ENCODE peak calls at places on chromosomes 12 and 14, in nine cellular contexts. One of them, this sample, is unnamed.

GRCh38 chr14:64800000-64800399 is 79.7 kb downstream of the SPTB start:
- DNase-seq in stomach: peak; percentile 41
- DNase-seq in tibial artery: no peak
- DNase-seq in AG10803: peak; percentile 54
- DNase-seq in AG04450: no peak
- DNase-seq in lower lobe of right lung: peak; percentile 58
- DNase-seq in uterus: no peak
- DNase-seq in heart left ventricle: peak; percentile 46
- DNase-seq in AG04449: no peak
- DNase-seq in this sample: peak; percentile 55

GRCh38 chr12:49187184-49187583 is 1.7 kb downstream of the TUBA1A start:
- DNase-seq in stomach: no peak
- DNase-seq in tibial artery: peak; percentile 74
- DNase-seq in AG10803: peak; percentile 72
- DNase-seq in AG04450: no peak
- DNase-seq in lower lobe of right lung: no peak
- DNase-seq in uterus: peak; percentile 60
- DNase-seq in heart left ventricle: peak; percentile 69
- DNase-seq in AG04449: no peak
- DNase-seq in this sample: no peak

GRCh38 chr14:64673748-64674147 is 30.5 kb upstream of the PLEKHG3 start:
- DNase-seq in stomach: no peak
- DNase-seq in tibial artery: no peak
- DNase-seq in AG10803: peak; percentile 8
- DNase-seq in AG04450: no peak
- DNase-seq in lower lobe of right lung: peak; percentile 68
- DNase-seq in uterus: no peak
- DNase-seq in heart left ventricle: no peak
- DNase-seq in AG04449: no peak
- DNase-seq in this sample: peak; percentile 39

GRCh38 chr12:105278043-105278697 is 42.2 kb upstream of the APPL2 start:
- DNase-seq in stomach: peak; percentile 31
- DNase-seq in tibial artery: no peak
- DNase-seq in AG10803: peak; percentile 54
- DNase-seq in AG04450: no peak
- DNase-seq in lower lobe of right lung: no peak
- DNase-seq in uterus: no peak
- DNase-seq in heart left ventricle: no peak
- DNase-seq in AG04449: no peak
- DNase-seq in this sample: no peak

GRCh38 chr12:113222730-113223531 is 1.7 kb downstream of the TPCN1 start:
- DNase-seq in stomach: peak; percentile 74
- DNase-seq in tibial artery: peak; percentile 92
- DNase-seq in AG10803: peak; percentile 88
- DNase-seq in AG04450: peak; percentile 77
- DNase-seq in lower lobe of right lung: no peak
- DNase-seq in uterus: peak; percentile 54
- DNase-seq in heart left ventricle: peak; percentile 77
- DNase-seq in AG04449: no peak
- DNase-seq in this sample: peak; percentile 83

GRCh38 chr12:81998761-81999378 is 239.7 kb upstream of the PPFIA2 start:
- DNase-seq in stomach: no peak
- DNase-seq in tibial artery: no peak
- DNase-seq in AG10803: no peak
- DNase-seq in AG04450: no peak
- DNase-seq in lower lobe of right lung: no peak
- DNase-seq in uterus: no peak
- DNase-seq in heart left ventricle: no peak
- DNase-seq in AG04449: no peak
- DNase-seq in this sample: no peak

GRCh38 chr12:44287545-44287944 is 451.7 kb downstream of the TMEM117 start:
- DNase-seq in stomach: no peak
- DNase-seq in tibial artery: no peak
- DNase-seq in AG10803: peak; percentile 37
- DNase-seq in AG04450: no peak
- DNase-seq in lower lobe of right lung: no peak
- DNase-seq in uterus: no peak
- DNase-seq in heart left ventricle: no peak
- DNase-seq in AG04449: peak; percentile 1
- DNase-seq in this sample: no peak

GRCh38 chr14:26709019-26709418 is 111.2 kb upstream of the NOVA1 start:
- DNase-seq in stomach: no peak
- DNase-seq in tibial artery: no peak
- DNase-seq in AG10803: peak; percentile 3
- DNase-seq in AG04450: no peak
- DNase-seq in lower lobe of right lung: no peak
- DNase-seq in uterus: no peak
- DNase-seq in heart left ventricle: no peak
- DNase-seq in AG04449: no peak
- DNase-seq in this sample: no peak

GRCh38 chr14:68363841-68364711 is 428.8 kb downstream of the ZFP36L1 start:
- DNase-seq in stomach: no peak
- DNase-seq in tibial artery: peak; percentile 80
- DNase-seq in AG10803: no peak
- DNase-seq in AG04450: no peak
- DNase-seq in lower lobe of right lung: peak; percentile 72
- DNase-seq in uterus: peak; percentile 35
- DNase-seq in heart left ventricle: peak; percentile 44
- DNase-seq in AG04449: no peak
- DNase-seq in this sample: peak; percentile 47

GRCh38 chr12:9036227-9036626 is 46.9 kb downstream of the KLRG1 start:
- DNase-seq in stomach: no peak
- DNase-seq in tibial artery: no peak
- DNase-seq in AG10803: no peak
- DNase-seq in AG04450: no peak
- DNase-seq in lower lobe of right lung: no peak
- DNase-seq in uterus: no peak
- DNase-seq in heart left ventricle: no peak
- DNase-seq in AG04449: no peak
- DNase-seq in this sample: no peak

GRCh38 chr14:54756656-54757392 is 145.8 kb downstream of the GCH1 start:
- DNase-seq in stomach: no peak
- DNase-seq in tibial artery: peak; percentile 32
- DNase-seq in AG10803: peak; percentile 33
- DNase-seq in AG04450: no peak
- DNase-seq in lower lobe of right lung: no peak
- DNase-seq in uterus: no peak
- DNase-seq in heart left ventricle: no peak
- DNase-seq in AG04449: no peak
- DNase-seq in this sample: no peak

GRCh38 chr12:59452746-59453145 is 143.1 kb upstream of the SLC16A7 start:
- DNase-seq in stomach: no peak
- DNase-seq in tibial artery: no peak
- DNase-seq in AG10803: peak; percentile 62
- DNase-seq in AG04450: no peak
- DNase-seq in lower lobe of right lung: no peak
- DNase-seq in uterus: no peak
- DNase-seq in heart left ventricle: no peak
- DNase-seq in AG04449: no peak
- DNase-seq in this sample: no peak

GRCh38 chr14:79166171-79166570 is 996.0 kb downstream of the NRXN3 start:
- DNase-seq in stomach: no peak
- DNase-seq in tibial artery: no peak
- DNase-seq in AG10803: no peak
- DNase-seq in AG04450: no peak
- DNase-seq in lower lobe of right lung: no peak
- DNase-seq in uterus: no peak
- DNase-seq in heart left ventricle: no peak
- DNase-seq in AG04449: no peak
- DNase-seq in this sample: no peak

GRCh38 chr12:116196226-116196625 is 81.3 kb downstream of the MED13L start:
- DNase-seq in stomach: no peak
- DNase-seq in tibial artery: no peak
- DNase-seq in AG10803: no peak
- DNase-seq in AG04450: no peak
- DNase-seq in lower lobe of right lung: no peak
- DNase-seq in uterus: no peak
- DNase-seq in heart left ventricle: no peak
- DNase-seq in AG04449: no peak
- DNase-seq in this sample: no peak

GRCh38 chr14:54776361-54777001 is 126.1 kb downstream of the GCH1 start:
- DNase-seq in stomach: no peak
- DNase-seq in tibial artery: peak; percentile 77
- DNase-seq in AG10803: peak; percentile 79
- DNase-seq in AG04450: peak; percentile 15
- DNase-seq in lower lobe of right lung: peak; percentile 76
- DNase-seq in uterus: no peak
- DNase-seq in heart left ventricle: peak; percentile 65
- DNase-seq in AG04449: no peak
- DNase-seq in this sample: peak; percentile 77

GRCh38 chr12:15393037-15393436 is 70.7 kb downstream of the PTPRO start:
- DNase-seq in stomach: no peak
- DNase-seq in tibial artery: no peak
- DNase-seq in AG10803: no peak
- DNase-seq in AG04450: no peak
- DNase-seq in lower lobe of right lung: no peak
- DNase-seq in uterus: no peak
- DNase-seq in heart left ventricle: no peak
- DNase-seq in AG04449: no peak
- DNase-seq in this sample: no peak

GRCh38 chr12:79233341-79233761 is 368.8 kb downstream of the SYT1 start:
- DNase-seq in stomach: no peak
- DNase-seq in tibial artery: no peak
- DNase-seq in AG10803: no peak
- DNase-seq in AG04450: no peak
- DNase-seq in lower lobe of right lung: no peak
- DNase-seq in uterus: no peak
- DNase-seq in heart left ventricle: no peak
- DNase-seq in AG04449: no peak
- DNase-seq in this sample: no peak

GRCh38 chr14:55052259-55052930 is 948 bp downstream of the MAPK1IP1L start:
- DNase-seq in stomach: no peak
- DNase-seq in tibial artery: no peak
- DNase-seq in AG10803: peak; percentile 37
- DNase-seq in AG04450: no peak
- DNase-seq in lower lobe of right lung: no peak
- DNase-seq in uterus: no peak
- DNase-seq in heart left ventricle: no peak
- DNase-seq in AG04449: no peak
- DNase-seq in this sample: no peak

DNA sequence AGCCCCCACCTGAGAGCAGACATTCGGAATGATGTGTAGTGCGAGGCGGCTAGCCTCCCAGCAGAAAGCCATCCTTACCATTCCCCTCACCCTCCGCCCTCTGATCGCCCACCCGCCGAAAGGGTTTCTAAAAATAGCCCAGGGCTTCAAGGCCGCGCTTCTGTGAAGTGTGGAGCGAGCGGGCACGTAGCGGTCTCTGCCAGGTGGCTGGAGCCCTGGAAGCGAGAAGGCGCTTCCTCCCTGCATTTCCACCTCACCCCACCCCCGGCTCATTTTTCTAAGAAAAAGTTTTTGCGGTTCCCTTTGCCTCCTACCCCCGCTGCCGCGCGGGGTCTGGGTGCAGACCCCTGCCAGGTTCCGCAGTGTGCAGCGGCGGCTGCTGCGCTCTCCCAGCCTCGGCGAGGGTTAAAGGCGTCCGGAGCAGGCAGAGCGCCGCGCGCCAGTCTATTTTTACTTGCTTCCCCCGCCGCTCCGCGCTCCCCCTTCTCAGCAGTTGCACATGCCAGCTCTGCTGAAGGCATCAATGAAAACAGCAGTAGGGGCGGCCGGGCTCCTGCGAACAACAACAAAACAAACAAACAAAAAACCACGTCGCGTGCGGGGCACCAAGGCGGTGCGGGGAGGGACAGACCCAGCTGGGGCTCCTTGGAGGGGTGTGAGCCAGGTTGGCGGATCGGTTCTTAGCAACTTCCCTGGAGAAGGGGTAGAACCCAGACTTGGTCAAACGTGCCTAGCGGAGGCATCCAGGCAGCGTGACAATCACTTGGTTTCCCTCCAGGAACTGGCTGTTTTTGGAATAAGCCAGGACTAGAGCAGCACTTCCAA is 2.4 kb downstream of the PRMT8 start:
- DNase-seq in stomach: no peak
- DNase-seq in tibial artery: no peak
- DNase-seq in AG10803: no peak
- DNase-seq in AG04450: no peak
- DNase-seq in lower lobe of right lung: no peak
- DNase-seq in uterus: no peak
- DNase-seq in heart left ventricle: peak; percentile 32
- DNase-seq in AG04449: no peak
- DNase-seq in this sample: no peak
- H3K4me3 ChIP-seq in stomach: no peak overlapping the region
- H3K4me3 ChIP-seq in tibial artery: no peak overlapping the region
- H3K4me3 ChIP-seq in AG10803: no peak overlapping the region
- H3K4me3 ChIP-seq in AG04450: no peak overlapping the region
- H3K4me3 ChIP-seq in lower lobe of right lung: no peak overlapping the region
- H3K4me3 ChIP-seq in uterus: no peak overlapping the region
- H3K4me3 ChIP-seq in heart left ventricle: peak overlapping the region; percentile 46
- H3K4me3 ChIP-seq in AG04449: no peak overlapping the region
- H3K4me3 ChIP-seq in this sample: no peak overlapping the region

GRCh38 chr12:6952860-6953416 is 1.8 kb downstream of the PTPN6 start:
- DNase-seq in stomach: no peak
- DNase-seq in tibial artery: no peak
- DNase-seq in AG10803: no peak
- DNase-seq in AG04450: no peak
- DNase-seq in lower lobe of right lung: no peak
- DNase-seq in uterus: no peak
- DNase-seq in heart left ventricle: no peak
- DNase-seq in AG04449: no peak
- DNase-seq in this sample: no peak
- H3K4me3 ChIP-seq in stomach: peak overlapping the region; percentile 45
- H3K4me3 ChIP-seq in tibial artery: peak overlapping the region; percentile 43
- H3K4me3 ChIP-seq in AG10803: no peak overlapping the region
- H3K4me3 ChIP-seq in AG04450: no peak overlapping the region
- H3K4me3 ChIP-seq in lower lobe of right lung: peak overlapping the region; percentile 65
- H3K4me3 ChIP-seq in uterus: no peak overlapping the region
- H3K4me3 ChIP-seq in heart left ventricle: peak overlapping the region; percentile 55
- H3K4me3 ChIP-seq in AG04449: no peak overlapping the region
- H3K4me3 ChIP-seq in this sample: no peak overlapping the region

DNA sequence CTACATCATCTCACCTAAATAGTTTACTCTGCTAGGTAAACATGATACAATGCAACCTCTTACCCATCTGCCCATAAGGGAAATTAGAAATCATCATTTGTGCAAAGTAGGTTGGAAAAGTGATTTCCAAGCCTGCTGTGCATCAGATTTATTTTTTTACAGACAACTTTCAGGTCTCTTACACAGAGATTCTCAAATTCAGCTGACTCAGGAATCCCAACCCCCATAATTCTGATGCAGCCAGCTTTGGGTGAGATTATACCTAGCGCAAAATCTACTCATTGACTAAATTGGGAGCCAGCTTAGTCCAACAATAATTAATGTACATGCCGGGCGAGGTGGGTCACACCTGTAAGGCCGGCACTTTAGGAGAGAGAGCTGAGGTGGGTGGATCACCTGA is 8.5 kb downstream of the SLC2A3 start:
- DNase-seq in stomach: no peak
- DNase-seq in tibial artery: no peak
- DNase-seq in AG10803: no peak
- DNase-seq in AG04450: no peak
- DNase-seq in lower lobe of right lung: no peak
- DNase-seq in uterus: no peak
- DNase-seq in heart left ventricle: no peak
- DNase-seq in AG04449: no peak
- DNase-seq in this sample: no peak
- H3K4me3 ChIP-seq in stomach: no peak overlapping the region
- H3K4me3 ChIP-seq in tibial artery: no peak overlapping the region
- H3K4me3 ChIP-seq in AG10803: no peak overlapping the region
- H3K4me3 ChIP-seq in AG04450: no peak overlapping the region
- H3K4me3 ChIP-seq in lower lobe of right lung: no peak overlapping the region
- H3K4me3 ChIP-seq in uterus: no peak overlapping the region
- H3K4me3 ChIP-seq in heart left ventricle: no peak overlapping the region
- H3K4me3 ChIP-seq in AG04449: no peak overlapping the region
- H3K4me3 ChIP-seq in this sample: no peak overlapping the region

GRCh38 chr14:105326568-105326867 is 12.0 kb downstream of the PACS2 start:
- DNase-seq in stomach: no peak
- DNase-seq in tibial artery: no peak
- DNase-seq in AG10803: no peak
- DNase-seq in AG04450: no peak
- DNase-seq in lower lobe of right lung: no peak
- DNase-seq in uterus: no peak
- DNase-seq in heart left ventricle: no peak
- DNase-seq in AG04449: no peak
- DNase-seq in this sample: no peak
- H3K4me3 ChIP-seq in stomach: no peak overlapping the region
- H3K4me3 ChIP-seq in tibial artery: no peak overlapping the region
- H3K4me3 ChIP-seq in AG10803: no peak overlapping the region
- H3K4me3 ChIP-seq in AG04450: no peak overlapping the region
- H3K4me3 ChIP-seq in lower lobe of right lung: no peak overlapping the region
- H3K4me3 ChIP-seq in uterus: no peak overlapping the region
- H3K4me3 ChIP-seq in heart left ventricle: no peak overlapping the region
- H3K4me3 ChIP-seq in AG04449: no peak overlapping the region
- H3K4me3 ChIP-seq in this sample: no peak overlapping the region